ENCODE peak calls at places on chromosomes 5 and 9, in four cellular contexts. T, Z, O and G are unnamed samples.
A peak's percentile ranks its signal among the peaks of the same experiment; 100 is the strongest.

GRCh38 chr9:16985559-16986348 is 115.3 kb upstream of the BNC2 start:
- DNase-seq in T (no peak), Z (no peak), O (no peak), G (no peak)

GRCh38 chr5:6902094-6902493 is 188.9 kb downstream of the TENT4A start:
- DNase-seq in T (no peak), Z (no peak), O (no peak), G (no peak)

GRCh38 chr5:126875303-126875785 is 98.4 kb downstream of the LMNB1 start:
- DNase-seq in T (no peak), Z (no peak), O (no peak), G (no peak)

GRCh38 chr5:14829396-14829795 is 42.2 kb downstream of the ANKH start:
- DNase-seq in T (no peak), Z (no peak), O (no peak), G (no peak)

GRCh38 chr9:86230858-86231257 is 28.6 kb downstream of the C9orf153 start:
- DNase-seq in T (no peak), Z (no peak), O (no peak), G (no peak)

GRCh38 chr5:24067208-24067607 is 559.8 kb downstream of the PRDM9 start:
- DNase-seq in T (no peak), Z (no peak), O (no peak), G (no peak)

GRCh38 chr5:14110680-14111079 is 32.5 kb upstream of the TRIO start:
- DNase-seq in T (no peak), Z (no peak), O (no peak), G (no peak)

GRCh38 chr5:39164529-39165402 is 54.6 kb downstream of the FYB1 start:
- DNase-seq in T (no peak), Z (no peak), O (no peak), G (no peak)

GRCh38 chr9:79611091-79611614 is 39.4 kb downstream of the TLE4 start:
- DNase-seq in T (no peak), Z (no peak), O (no peak), G (no peak)

GRCh38 chr9:37639109-37639748 is 11.5 kb upstream of the FRMPD1 start:
- DNase-seq in T (no peak), Z (no peak), O (no peak), G (no peak)

GRCh38 chr5:173968154-173968553 is 20.8 kb upstream of the C5orf47 start:
- DNase-seq in T (no peak), Z (no peak), O (peak; percentile 38), G (peak; percentile 55)

GRCh38 chr5:126368239-126368812 is 54.9 kb upstream of the GRAMD2B start:
- DNase-seq in T (no peak), Z (no peak), O (peak; percentile 44), G (no peak)

GRCh38 chr9:28774433-28775029 is 1201.2 kb upstream of the C9orf72 start:
- DNase-seq in T (no peak), Z (no peak), O (no peak), G (no peak)

GRCh38 chr5:153965102-153965645 is 73.5 kb downstream of the FAM114A2 start:
- DNase-seq in T (peak; percentile 55), Z (no peak), O (peak; percentile 70), G (peak; percentile 72)

GRCh38 chr5:126139773-126140172 is 283.4 kb upstream of the GRAMD2B start:
- DNase-seq in T (no peak), Z (no peak), O (no peak), G (no peak)

GRCh38 chr5:109857405-109858031 is 167.8 kb downstream of the MAN2A1 start:
- DNase-seq in T (peak; percentile 39), Z (no peak), O (no peak), G (no peak)

GRCh38 chr9:95938724-95939123 is 63.2 kb downstream of the ERCC6L2 start:
- DNase-seq in T (no peak), Z (no peak), O (no peak), G (no peak)
- TF ChIP-seq CTCF in T (no peak), Z (peak; percentile 24), O (no peak), G (no peak)

GRCh38 chr9:92636627-92637026 is 33.3 kb downstream of the IPPK start:
- DNase-seq in T (no peak), Z (peak; percentile 30), O (no peak), G (no peak)
- TF ChIP-seq CTCF in T (no peak), Z (no peak), O (no peak), G (no peak)

GRCh38 chr5:59503223-59503622 is 390.3 kb downstream of the PDE4D start:
- DNase-seq in T (no peak), Z (no peak), O (no peak), G (no peak)

DNA sequence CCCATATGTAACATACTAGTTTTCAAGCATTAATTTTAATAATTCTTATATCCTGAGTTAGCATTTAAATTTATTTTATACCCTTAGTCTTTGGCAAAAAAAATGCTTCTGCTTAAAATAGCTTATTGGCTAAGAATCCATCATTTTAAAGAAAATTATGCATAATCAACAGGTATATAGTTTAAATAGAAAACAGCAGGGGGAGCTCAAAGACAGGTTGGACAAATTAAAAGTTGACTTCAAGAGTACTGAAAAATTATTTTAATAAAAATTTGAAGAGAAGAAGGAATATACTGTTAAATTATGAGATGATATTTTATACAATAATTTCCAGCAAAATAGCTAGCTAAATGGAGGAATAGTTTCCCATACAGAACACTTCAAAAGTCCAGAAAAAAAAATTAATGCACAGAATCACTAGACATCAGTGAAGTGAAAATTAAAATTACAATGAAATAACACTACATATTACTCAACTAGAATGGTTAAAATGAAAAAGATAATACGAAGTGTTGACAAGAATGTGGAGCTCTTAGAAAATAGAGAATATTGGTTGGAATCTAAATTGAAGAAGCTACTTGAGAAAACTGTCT is 387.1 kb downstream of the PDE4D start:
- DNase-seq in T (no peak), Z (no peak), O (no peak), G (no peak)
- TF ChIP-seq CTCF in T (peak; percentile 55), Z (peak; percentile 43), O (peak; percentile 12), G (peak; percentile 69)

GRCh38 chr5:180618830-180619562 is 27.7 kb upstream of the SCGB3A1 start:
- DNase-seq in T (peak; percentile 55), Z (no peak), O (peak; percentile 76), G (peak; percentile 79)
- TF ChIP-seq CTCF in T (peak; percentile 50), Z (peak; percentile 25), O (peak; percentile 36), G (peak; percentile 57)

GRCh38 chr5:148788636-148789035 is 37.8 kb upstream of the ADRB2 start:
- DNase-seq in T (no peak), Z (no peak), O (no peak), G (no peak)
- TF ChIP-seq CTCF in T (no peak), Z (no peak), O (no peak), G (no peak)

GRCh38 chr5:107067391-107067790 is 603.3 kb downstream of the EFNA5 start:
- DNase-seq in T (no peak), Z (peak; percentile 37), O (peak; percentile 23), G (no peak)
- TF ChIP-seq CTCF in T (no peak), Z (no peak), O (no peak), G (no peak)

GRCh38 chr9:134345737-134346136 is 19.5 kb downstream of the RXRA start:
- DNase-seq in T (no peak), Z (no peak), O (no peak), G (no peak)

GRCh38 chr9:134343637-134344036 is 17.4 kb downstream of the RXRA start:
- DNase-seq in T (no peak), Z (peak; percentile 76), O (no peak), G (no peak)

GRCh38 chr9:134342746-134343115 is 16.5 kb downstream of the RXRA start:
- DNase-seq in T (no peak), Z (no peak), O (no peak), G (no peak)

GRCh38 chr9:134344821-134345310 is 18.6 kb downstream of the RXRA start:
- DNase-seq in T (no peak), Z (no peak), O (no peak), G (no peak)

GRCh38 chr9:134344068-134344820 is 18.0 kb downstream of the RXRA start:
- DNase-seq in T (peak; percentile 59), Z (peak; percentile 78), O (peak; percentile 46), G (no peak)
- TF ChIP-seq CTCF in T (peak; percentile 26), Z (no peak), O (no peak), G (no peak)

GRCh38 chr9:2199999-2200796 is 185.1 kb downstream of the SMARCA2 start:
- DNase-seq in T (no peak), Z (no peak), O (no peak), G (no peak)
- TF ChIP-seq CTCF in T (no peak), Z (no peak), O (no peak), G (no peak)